ENCODE peak calls at places on chromosomes 11 and 22, in six cellular contexts. G, C, N, J, A and M are unnamed samples.

GRCh38 chr11:88327462-88328143 is 9.9 kb downstream of the CTSC start:
- DNase-seq in G (no peak), N (no peak), A (no peak), J (no peak), C (no peak), M (no peak)

GRCh38 chr11:63916837-63917684 is at the start of gene RCOR2:
- DNase-seq in G (peak; percentile 97), C (peak; percentile 88), N (peak; percentile 92), A (peak; percentile 82), J (peak; percentile 76), M (peak; percentile 74)

GRCh38 chr11:28347351-28347750 is 239.2 kb downstream of the METTL15 start:
- DNase-seq in A (peak; percentile 8), G (no peak), N (no peak), C (no peak), J (no peak), M (no peak)

GRCh38 chr11:124108158-124108557 is 7.1 kb upstream of the VWA5A start:
- DNase-seq in A (no peak), N (no peak), J (peak; percentile 43), G (no peak), C (no peak), M (peak; percentile 23)

GRCh38 chr11:84117394-84117793 is 831.2 kb upstream of the CCDC90B start:
- DNase-seq in N (no peak), J (no peak), A (no peak), G (no peak), C (no peak), M (no peak)

GRCh38 chr22:23542933-23543332 is 37.2 kb downstream of the IGLL1 start:
- DNase-seq in G (no peak), C (no peak), A (no peak), J (no peak), N (no peak), M (no peak)

GRCh38 chr22:37782340-37783168 is 25.2 kb upstream of the GCAT start:
- DNase-seq in A (peak; percentile 92), C (no peak), J (no peak), N (no peak), G (no peak), M (no peak)

GRCh38 chr11:77542296-77542695 is 47.5 kb upstream of the AQP11 start:
- DNase-seq in A (peak; percentile 37), G (no peak), C (no peak), J (no peak), N (no peak), M (no peak)

GRCh38 chr11:102883132-102883531 is 8.3 kb upstream of the MMP12 start:
- DNase-seq in C (no peak), G (no peak), A (peak; percentile 14), J (no peak), N (no peak), M (no peak)

GRCh38 chr22:43263645-43264514 is 76.9 kb upstream of the TTLL12 start:
- DNase-seq in C (no peak), A (peak; percentile 76), G (peak; percentile 77), J (peak; percentile 97), N (no peak), M (peak; percentile 83)

GRCh38 chr11:81207421-81208054 is 1526.1 kb downstream of the FAM181B start:
- DNase-seq in C (no peak), J (no peak), N (no peak), A (no peak), G (no peak), M (no peak)

GRCh38 chr11:122036022-122036421 is 80.0 kb downstream of the BLID start:
- DNase-seq in A (peak; percentile 75), N (no peak), J (no peak), C (no peak), G (no peak), M (no peak)